ENCODE peak calls at places on chromosomes 12 and 14, in seven cellular contexts. R is IMR-90, V is neuronal stem cell, Y is mesenchymal stem cell, D is mesendoderm, E is trophoblast cell, P is H1. Z is an unnamed sample.

GRCh38 chr14:21078287-21078686 is 8.2 kb downstream of the ARHGEF40 start:
- DNase-seq in R (no peak), V (no peak), Y (no peak), D (no peak), E (no peak), P (no peak), Z (no peak)

GRCh38 chr12:57783861-57784260 is 1.3 kb downstream of the TSFM start:
- DNase-seq in R (no peak), V (no peak), Y (no peak), D (no peak), E (no peak), P (no peak), Z (no peak)

GRCh38 chr12:20320552-20320951 is 47.8 kb upstream of the PDE3A start:
- DNase-seq in R (no peak), V (no peak), Y (no peak), D (no peak), E (no peak), P (no peak), Z (no peak)

GRCh38 chr12:118371354-118372282 is 1.1 kb downstream of the TAOK3 start:
- DNase-seq in R (no peak), V (peak), Y (peak), D (peak), E (peak), P (no peak), Z (peak)

GRCh38 chr14:68076451-68076850 is 256.9 kb downstream of the RAD51B start:
- DNase-seq in R (peak), V (no peak), Y (no peak), D (no peak), E (no peak), P (no peak), Z (no peak)

GRCh38 chr12:12266389-12266872 is 413 bp downstream of the LRP6 start:
- DNase-seq in R (no peak), V (no peak), Y (no peak), D (peak), E (no peak), P (no peak), Z (no peak)

GRCh38 chr14:78836777-78837176 is 666.6 kb downstream of the NRXN3 start:
- DNase-seq in R (peak), V (peak), Y (peak), D (peak), E (peak), P (peak), Z (peak)

GRCh38 chr12:54593716-54594115 is 5.3 kb upstream of the PPP1R1A start:
- DNase-seq in R (no peak), V (no peak), Y (no peak), D (peak), E (no peak), P (no peak), Z (no peak)

GRCh38 chr12:4230526-4230925 is 43.0 kb upstream of the CCND2 start:
- DNase-seq in R (no peak), V (no peak), Y (no peak), D (no peak), E (no peak), P (no peak), Z (no peak)
- H3K18ac ChIP-seq in R (no peak), V (no peak), Y (no peak), D (no peak), E (no peak), P (no peak), Z (no peak)

GRCh38 chr12:42027537-42027936 is 117.1 kb downstream of the GXYLT1 start:
- DNase-seq in R (no peak), V (no peak), Y (no peak), D (no peak), E (no peak), P (no peak), Z (no peak)

GRCh38 chr12:42030588-42030987 is 114.1 kb downstream of the GXYLT1 start:
- DNase-seq in R (no peak), V (no peak), Y (no peak), D (peak), E (peak), P (no peak), Z (no peak)

GRCh38 chr12:42031847-42032564 is 112.7 kb downstream of the GXYLT1 start:
- DNase-seq in R (no peak), V (no peak), Y (no peak), D (peak), E (no peak), P (no peak), Z (no peak)
- H3K18ac ChIP-seq in R (no peak), V (no peak), Y (no peak), D (no peak), E (no peak), P (no peak), Z (no peak)

GRCh38 chr14:36420288-36420687 is 99.7 kb downstream of the NKX2-1 start:
- DNase-seq in R (no peak), V (peak), Y (no peak), D (peak), E (no peak), P (no peak), Z (no peak)
- H3K18ac ChIP-seq in R (no peak), V (no peak), Y (no peak), D (peak), E (no peak), P (no peak), Z (no peak)

GRCh38 chr12:1339608-1340319 is 254.6 kb downstream of the FBXL14 start:
- DNase-seq in R (no peak), V (no peak), Y (no peak), D (no peak), E (no peak), P (no peak), Z (no peak)
- H3K18ac ChIP-seq in R (no peak), V (peak), Y (no peak), D (no peak), E (no peak), P (no peak), Z (no peak)

GRCh38 chr14:36996133-36996856 is 176.1 kb downstream of the SLC25A21 start:
- DNase-seq in R (peak), V (no peak), Y (peak), D (peak), E (no peak), P (no peak), Z (no peak)

GRCh38 chr14:36996857-36997590 is 175.4 kb downstream of the SLC25A21 start:
- DNase-seq in R (no peak), V (no peak), Y (no peak), D (no peak), E (no peak), P (no peak), Z (no peak)

DNA sequence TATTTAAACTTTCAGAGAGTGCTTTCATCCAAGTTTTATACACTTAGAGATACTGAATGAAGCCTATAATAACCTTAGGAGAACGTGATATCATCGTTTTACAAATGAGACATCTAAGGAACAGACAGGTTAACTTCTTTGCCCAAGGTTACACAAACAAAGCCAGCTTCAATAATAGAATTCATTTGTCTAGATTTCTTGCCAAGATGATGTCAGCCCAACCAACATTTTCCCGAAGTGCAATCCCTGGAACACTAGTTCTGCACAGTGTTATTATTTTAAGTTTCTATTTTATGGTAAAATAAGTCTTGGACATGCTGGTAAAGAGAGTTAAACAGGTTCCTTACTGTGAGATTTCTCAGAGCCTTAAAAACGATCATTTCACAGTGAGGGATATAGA is 174.6 kb downstream of the SLC25A21 start:
- DNase-seq in R (peak), V (no peak), Y (no peak), D (no peak), E (no peak), P (no peak), Z (no peak)
- H3K18ac ChIP-seq in R (no peak), V (no peak), Y (no peak), D (no peak), E (no peak), P (no peak), Z (no peak)

GRCh38 chr12:9096563-9097176 is 19.0 kb downstream of the A2M start:
- DNase-seq in R (no peak), V (no peak), Y (no peak), D (no peak), E (no peak), P (no peak), Z (no peak)
- H3K18ac ChIP-seq in R (no peak), V (no peak), Y (no peak), D (no peak), E (no peak), P (no peak), Z (no peak)

GRCh38 chr14:58789106-58789505 is 151.3 kb downstream of the DACT1 start:
- DNase-seq in R (no peak), V (no peak), Y (no peak), D (no peak), E (no peak), P (no peak), Z (no peak)
- H3K18ac ChIP-seq in R (no peak), V (no peak), Y (no peak), D (no peak), E (no peak), P (no peak), Z (no peak)